ENCODE peak calls at places on chromosomes 6 and 20, in eight cellular contexts. D, E, M, A, R, T, F and Q are unnamed samples. For H3K4me1, the result is how much of the 10 kb centered on the place peaks cover.

GRCh38 chr20:17505664-17506517 is 25.3 kb downstream of the BFSP1 start:
- DNase-seq in D (no peak), E (no peak), M (peak), A (no peak), R (peak), T (no peak), F (peak), Q (no peak)

GRCh38 chr20:59018817-59019216 is 412 bp upstream of the TUBB1 start:
- DNase-seq in D (no peak), E (no peak), M (no peak), A (no peak), R (no peak), T (no peak), F (peak), Q (peak)

GRCh38 chr20:23244207-23244915 is 106.2 kb upstream of the NXT1 start:
- DNase-seq in D (no peak), E (no peak), M (no peak), A (no peak), R (peak), T (no peak), F (no peak), Q (peak)

GRCh38 chr20:48841861-48842529 is 14.2 kb upstream of the PREX1 start:
- DNase-seq in D (no peak), E (no peak), M (no peak), A (no peak), R (peak), T (no peak), F (no peak), Q (no peak)

GRCh38 chr6:6998194-6998569 is 109.6 kb upstream of the RREB1 start:
- DNase-seq in D (no peak), E (no peak), M (no peak), A (no peak), R (no peak), T (no peak), F (no peak), Q (no peak)

GRCh38 chr20:16123623-16124022 is 449.6 kb downstream of the KIF16B start:
- DNase-seq in D (no peak), E (no peak), M (no peak), A (no peak), R (no peak), T (no peak), F (no peak), Q (no peak)

GRCh38 chr6:34237722-34238506 is 1.2 kb downstream of the HMGA1 start:
- DNase-seq in D (peak), E (peak), M (peak), A (peak), R (peak), T (peak), F (peak), Q (no peak)

GRCh38 chr6:73382462-73383113 is 12.0 kb upstream of the DDX43 start:
- DNase-seq in D (no peak), E (no peak), M (no peak), A (no peak), R (peak), T (no peak), F (no peak), Q (no peak)

GRCh38 chr6:62150048-62150663 is 135.9 kb downstream of the KHDRBS2 start:
- DNase-seq in D (peak), E (peak), M (no peak), A (no peak), R (peak), T (peak), F (peak), Q (no peak)

GRCh38 chr6:91149914-91150674 is 563.2 kb upstream of the MAP3K7 start:
- DNase-seq in D (no peak), E (no peak), M (no peak), A (no peak), R (no peak), T (no peak), F (no peak), Q (no peak)

GRCh38 chr6:75813476-75814250 is 64.6 kb downstream of the MYO6 start:
- DNase-seq in D (no peak), E (no peak), M (no peak), A (no peak), R (no peak), T (no peak), F (no peak), Q (no peak)

GRCh38 chr20:48455606-48456360 is 372.0 kb downstream of the PREX1 start:
- DNase-seq in D (peak), E (no peak), M (no peak), A (no peak), R (no peak), T (peak), F (no peak), Q (no peak)

GRCh38 chr20:32332614-32333013 is 25.5 kb upstream of the ASXL1 start:
- DNase-seq in D (no peak), E (no peak), M (no peak), A (no peak), R (peak), T (no peak), F (no peak), Q (no peak)

GRCh38 chr6:162864901-162865300 is 137.1 kb downstream of the PACRG start:
- DNase-seq in D (no peak), E (no peak), M (no peak), A (no peak), R (no peak), T (no peak), F (no peak), Q (no peak)

GRCh38 chr6:131093334-131093733 is 30.3 kb upstream of the EPB41L2 start:
- DNase-seq in D (no peak), E (no peak), M (no peak), A (no peak), R (no peak), T (no peak), F (no peak), Q (no peak)

GRCh38 chr6:138546733-138547185 is 47.5 kb upstream of the NHSL1 start:
- DNase-seq in D (no peak), E (no peak), M (no peak), A (no peak), R (no peak), T (no peak), F (no peak), Q (no peak)

GRCh38 chr20:31718952-31719643 is 3.6 kb downstream of the BCL2L1 start:
- DNase-seq in D (no peak), E (peak), M (no peak), A (no peak), R (no peak), T (no peak), F (no peak), Q (peak)

GRCh38 chr6:125957845-125958244 is 1.3 kb downstream of the HINT3 start:
- DNase-seq in D (no peak), E (peak), M (no peak), A (no peak), R (peak), T (no peak), F (no peak), Q (no peak)

GRCh38 chr6:3835055-3835731 is 14.0 kb upstream of the FAM50B start:
- DNase-seq in D (no peak), E (peak), M (no peak), A (peak), R (peak), T (no peak), F (peak), Q (peak)

GRCh38 chr6:112522600-112522999 is 175.5 kb downstream of the RFPL4B start:
- DNase-seq in D (no peak), E (no peak), M (no peak), A (no peak), R (no peak), T (no peak), F (no peak), Q (no peak)

GRCh38 chr20:52190437-52191131 is 995 bp downstream of the ZFP64 start:
- DNase-seq in D (peak), E (peak), M (peak), A (no peak), R (peak), T (peak), F (peak), Q (no peak)

GRCh38 chr6:153092082-153093013 is 38.7 kb downstream of the RGS17 start:
- DNase-seq in D (no peak), E (no peak), M (no peak), A (no peak), R (peak), T (peak), F (no peak), Q (no peak)

GRCh38 chr20:57716893-57717292 is 7.1 kb upstream of the PMEPA1 start:
- DNase-seq in D (no peak), E (no peak), M (no peak), A (no peak), R (no peak), T (no peak), F (no peak), Q (no peak)

GRCh38 chr20:38386004-38386403 is 39.7 kb downstream of the LBP start:
- DNase-seq in D (no peak), E (no peak), M (no peak), A (no peak), R (no peak), T (no peak), F (no peak), Q (no peak)

GRCh38 chr6:158808918-158809678 is 10.1 kb downstream of the EZR start:
- DNase-seq in D (no peak), E (no peak), M (peak), A (no peak), R (peak), T (no peak), F (peak), Q (no peak)

GRCh38 chr6:7260291-7261029 is 52.5 kb downstream of the SSR1 start:
- DNase-seq in D (no peak), E (peak), M (no peak), A (no peak), R (no peak), T (no peak), F (peak), Q (peak)

GRCh38 chr6:63757826-63758225 is 122.2 kb downstream of the PHF3 start:
- DNase-seq in D (no peak), E (no peak), M (no peak), A (no peak), R (no peak), T (no peak), F (no peak), Q (no peak)

GRCh38 chr6:22332726-22333125 is 35.9 kb upstream of the PRL start:
- DNase-seq in D (no peak), E (no peak), M (no peak), A (no peak), R (peak), T (no peak), F (no peak), Q (no peak)

GRCh38 chr6:113903666-113904330 is 46.7 kb downstream of the MARCKS start:
- DNase-seq in D (no peak), E (peak), M (no peak), A (no peak), R (no peak), T (peak), F (no peak), Q (no peak)

GRCh38 chr6:113907107-113907506 is 50.0 kb downstream of the MARCKS start:
- DNase-seq in D (no peak), E (no peak), M (no peak), A (no peak), R (peak), T (no peak), F (no peak), Q (no peak)

DNA sequence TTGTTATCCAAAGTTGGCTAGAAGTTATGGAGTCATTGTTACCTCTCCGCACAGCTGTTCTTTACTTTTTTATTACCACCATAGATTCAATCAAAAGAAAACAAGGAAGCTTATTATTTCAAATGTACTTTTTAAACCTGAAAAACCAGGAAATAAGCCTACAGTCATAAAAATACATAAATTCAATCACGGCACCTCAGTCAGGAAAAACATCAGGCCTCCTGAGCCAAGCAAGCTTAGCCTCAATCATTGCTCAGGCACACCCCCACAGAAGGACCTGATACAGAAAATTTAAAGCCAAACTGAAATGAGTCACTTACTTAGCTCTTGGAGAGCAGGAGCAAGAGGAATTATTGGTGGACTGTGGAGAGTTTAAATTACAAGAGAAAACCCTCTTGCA is 44.3 kb downstream of the MARCKS start:
- DNase-seq in D (no peak), E (no peak), M (no peak), A (no peak), R (peak), T (no peak), F (no peak), Q (no peak)
- H3K4me1 ChIP-seq in D (under half), E (under half), M (under half), A (under half), R (under half), T (under half), F (under half), Q (under half)

GRCh38 chr6:154931741-154932424 is 63.2 kb upstream of the TIAM2 start:
- DNase-seq in D (peak), E (no peak), M (no peak), A (no peak), R (peak), T (no peak), F (no peak), Q (no peak)
- H3K4me1 ChIP-seq in D (under half), E (under half), M (under half), A (under half), R (under half), T (under half), F (under half), Q (under half)

DNA sequence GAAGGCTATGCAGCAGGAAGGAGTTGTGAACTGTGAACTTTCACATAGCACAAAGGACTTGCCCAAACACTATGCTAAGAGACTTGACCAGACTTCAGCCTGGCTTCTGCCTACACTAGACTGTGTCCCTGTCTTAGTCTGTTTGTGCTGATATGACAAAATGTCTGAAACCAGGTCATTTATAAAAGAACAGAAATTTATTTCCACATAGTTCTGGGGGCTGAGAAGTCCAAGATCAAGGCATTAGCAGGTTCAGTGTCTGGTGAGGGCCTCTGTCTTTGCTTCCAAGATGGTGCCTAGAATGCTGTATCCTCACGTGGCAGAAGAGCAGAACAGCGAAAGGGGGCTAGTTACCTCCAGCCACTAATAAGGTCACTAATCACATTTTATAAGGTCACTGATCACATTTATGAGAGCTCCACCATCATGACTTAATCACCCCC is 16.0 kb upstream of the MCM3 start:
- DNase-seq in D (peak), E (no peak), M (no peak), A (no peak), R (no peak), T (no peak), F (no peak), Q (no peak)
- H3K4me1 ChIP-seq in D (under half), E (under half), M (half or more), A (under half), R (under half), T (under half), F (under half), Q (under half)

GRCh38 chr6:156877126-156877863 is 100.1 kb downstream of the ARID1B start:
- DNase-seq in D (no peak), E (no peak), M (no peak), A (no peak), R (no peak), T (no peak), F (no peak), Q (no peak)
- H3K4me1 ChIP-seq in D (under half), E (under half), M (under half), A (under half), R (under half), T (under half), F (under half), Q (under half)

DNA sequence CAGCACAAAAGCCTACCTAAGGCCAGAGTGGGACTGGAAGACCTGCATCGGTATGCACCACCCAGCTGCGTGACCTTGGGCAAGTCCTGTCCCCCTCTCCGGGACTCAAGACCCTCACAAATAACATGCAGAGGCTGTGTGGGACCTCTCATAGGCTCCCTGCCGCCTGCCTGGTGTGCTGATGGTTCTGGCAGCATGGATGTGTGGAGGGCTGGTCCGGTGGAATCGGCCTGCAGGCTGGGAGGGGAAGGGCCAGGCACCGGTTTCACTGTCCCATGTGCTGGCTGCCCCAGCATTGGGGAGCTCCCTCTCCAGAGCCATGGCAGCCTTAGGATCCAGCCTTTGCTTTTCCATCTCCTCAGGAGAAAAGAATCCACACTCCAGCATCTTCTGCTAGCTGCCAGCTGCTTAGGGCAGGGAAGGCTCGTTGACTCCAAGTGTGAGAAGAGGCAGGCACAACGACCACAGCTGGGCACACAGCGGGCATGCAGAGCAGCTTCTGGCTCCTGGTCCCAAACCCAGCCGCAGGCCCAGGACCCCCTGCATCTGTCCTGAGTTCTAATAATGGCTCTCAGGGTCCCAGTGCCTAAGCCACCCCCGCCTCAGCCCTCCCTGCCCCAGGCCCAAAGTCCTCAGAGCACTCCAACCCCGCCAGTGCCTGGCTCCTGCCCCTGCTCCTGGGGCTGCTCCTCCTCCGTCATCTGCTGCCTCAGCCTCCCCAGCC is 32.5 kb downstream of the TFEB start:
- DNase-seq in D (no peak), E (no peak), M (no peak), A (no peak), R (no peak), T (no peak), F (no peak), Q (no peak)
- H3K4me1 ChIP-seq in D (under half), E (under half), M (under half), A (under half), R (under half), T (under half), F (under half), Q (under half)

DNA sequence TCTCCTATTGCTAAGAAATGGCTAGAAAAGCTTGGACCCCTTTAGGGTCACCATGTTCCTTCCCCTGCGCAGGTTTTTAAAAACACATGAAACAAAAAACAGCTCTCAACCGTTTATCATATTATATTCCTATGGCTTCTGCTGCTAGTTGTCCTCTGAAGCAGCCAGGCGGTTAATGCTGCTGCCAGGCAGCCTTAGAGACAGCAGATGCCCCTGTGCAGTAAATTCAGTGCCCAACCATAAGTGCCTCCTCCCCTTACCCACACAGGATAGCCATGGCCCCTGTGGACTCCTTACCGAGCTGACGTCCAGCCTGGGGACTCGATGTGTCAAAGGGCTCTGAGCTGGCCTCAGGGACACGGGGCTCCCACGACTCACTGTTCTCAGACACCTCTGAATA is 64.4 kb downstream of the PLCG1 start:
- DNase-seq in D (no peak), E (no peak), M (no peak), A (no peak), R (no peak), T (no peak), F (no peak), Q (no peak)
- H3K4me1 ChIP-seq in D (under half), E (under half), M (under half), A (under half), R (under half), T (under half), F (under half), Q (under half)

DNA sequence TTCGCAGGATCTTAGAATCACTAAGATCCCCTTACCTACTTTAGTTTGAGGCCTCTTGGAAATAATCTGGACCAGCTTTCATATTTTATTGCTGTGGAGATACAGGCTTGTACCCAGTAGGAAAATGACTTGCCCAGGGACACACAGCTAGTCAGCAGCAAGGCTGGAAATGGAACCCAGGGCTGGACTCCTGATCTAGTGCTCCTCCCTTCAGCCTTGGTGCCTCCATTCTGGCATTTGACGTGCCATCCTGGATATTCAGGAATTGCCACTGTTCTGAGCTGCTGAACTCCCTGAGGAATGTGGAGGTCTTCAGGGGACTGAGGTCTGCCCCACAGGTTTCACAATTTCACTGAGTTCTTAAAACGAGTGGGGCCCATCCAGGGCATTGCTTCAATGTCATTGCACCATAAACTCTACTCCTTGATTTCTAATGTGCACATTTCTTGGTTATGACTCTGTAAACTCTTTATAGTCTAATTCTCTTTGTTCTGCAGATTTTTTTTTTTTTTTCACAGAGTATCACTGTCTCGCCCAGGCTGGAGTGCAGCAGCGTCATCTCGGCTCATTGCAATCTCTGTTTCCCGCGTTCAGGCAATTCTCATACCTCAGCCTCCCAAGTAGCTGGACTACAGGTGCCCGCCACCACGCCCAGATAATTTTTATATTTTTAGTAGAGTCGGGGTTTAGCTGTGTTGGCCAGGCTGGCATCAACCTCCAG is 26.7 kb upstream of the CDKN1A start:
- DNase-seq in D (no peak), E (no peak), M (no peak), A (no peak), R (no peak), T (no peak), F (no peak), Q (no peak)
- H3K4me1 ChIP-seq in D (under half), E (under half), M (under half), A (under half), R (under half), T (under half), F (under half), Q (under half)

GRCh38 chr6:108591040-108591816 is 30.5 kb downstream of the FOXO3 start:
- DNase-seq in D (no peak), E (no peak), M (no peak), A (no peak), R (peak), T (no peak), F (no peak), Q (no peak)
- H3K4me1 ChIP-seq in D (under half), E (under half), M (half or more), A (half or more), R (half or more), T (half or more), F (half or more), Q (half or more)

DNA sequence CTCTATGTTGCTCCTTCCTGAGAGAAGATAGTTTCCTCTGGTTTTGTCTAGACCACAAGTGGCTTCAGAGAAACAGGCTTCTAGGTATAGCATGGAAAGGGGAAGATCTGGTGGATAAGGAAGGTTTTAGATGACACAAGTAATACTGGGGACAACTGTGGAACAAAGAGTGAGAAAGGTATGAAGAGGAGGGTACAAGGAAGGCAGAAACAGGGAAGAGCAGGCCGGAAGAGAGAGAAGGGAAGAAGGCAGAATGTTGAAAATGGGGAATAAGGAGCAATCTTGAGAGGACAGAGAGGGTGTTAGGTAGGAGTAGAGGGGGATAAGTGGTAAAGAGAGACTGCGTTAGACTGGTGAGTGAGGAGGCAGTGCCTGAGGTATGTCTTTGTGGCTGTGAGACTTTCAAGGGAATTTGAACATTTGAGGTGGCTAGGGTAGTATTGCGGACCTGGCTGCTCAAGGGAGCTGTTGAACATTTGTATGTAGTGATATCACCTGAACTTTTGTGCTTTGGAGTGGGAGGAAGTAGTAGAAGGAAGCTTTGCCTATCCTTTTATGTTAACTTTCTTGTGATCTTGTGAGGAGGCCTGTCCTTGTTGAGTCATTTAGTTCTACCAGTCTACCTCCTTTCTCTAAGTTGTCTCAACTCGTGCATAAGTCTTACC is 69.5 kb downstream of the FOXO3 start:
- DNase-seq in D (no peak), E (no peak), M (peak), A (no peak), R (no peak), T (no peak), F (no peak), Q (no peak)
- H3K4me1 ChIP-seq in D (under half), E (under half), M (half or more), A (half or more), R (half or more), T (under half), F (under half), Q (under half)